ENCODE peak calls at places on chromosomes 4 and X, in four cellular contexts. C is stimulated activated CD4-positive, alpha-beta T cell treated with anti-CD3 and anti-CD28 coated beads, Interleukin-2, amount 100 ng/mL, for 48 hours; Z is PC-9; Y is C1 segment of cervical spinal cord. T is an unnamed sample.

GRCh38 chrX:69038826-69039225 is 126.4 kb downstream of the PJA1 start:
- DNase-seq in C (no peak), Z (no peak), Y (no peak), T (no peak)

GRCh38 chrX:1239681-1240142 is 27.3 kb upstream of the CRLF2 start:
- DNase-seq in C (no peak), Z (no peak), Y (peak; percentile 2), T (peak; percentile 69)

GRCh38 chrX:155864655-155865054 is 16.5 kb upstream of the VAMP7 start:
- DNase-seq in C (no peak), Z (no peak), Y (no peak), T (no peak)

GRCh38 chr4:185318679-185319078 is 77.0 kb downstream of the LRP2BP start:
- DNase-seq in C (no peak), Z (no peak), Y (no peak), T (no peak)

GRCh38 chrX:46572295-46572936 is 1.1 kb upstream of the CHST7 start:
- DNase-seq in C (no peak), Z (no peak), Y (no peak), T (no peak)

GRCh38 chr4:52317981-52318380 is 266.9 kb downstream of the SPATA18 start:
- DNase-seq in C (no peak), Z (no peak), Y (no peak), T (no peak)

GRCh38 chr4:40662962-40663604 is 33.4 kb upstream of the RBM47 start:
- DNase-seq in C (no peak), Z (peak; percentile 47), Y (no peak), T (no peak)

GRCh38 chrX:86407371-86407770 is 259.1 kb downstream of the DACH2 start:
- DNase-seq in C (no peak), Z (no peak), Y (no peak), T (no peak)

GRCh38 chrX:55522577-55523254 is 33.1 kb upstream of the USP51 start:
- DNase-seq in C (no peak), Z (no peak), Y (no peak), T (no peak)

GRCh38 chr4:14816592-14817273 is 185.5 kb upstream of the CPEB2 start:
- DNase-seq in C (no peak), Z (no peak), Y (no peak), T (no peak)

GRCh38 chrX:4579480-4579879 is 866.0 kb upstream of the PRKX start:
- DNase-seq in C (no peak), Z (no peak), Y (no peak), T (no peak)

GRCh38 chr4:113762851-113763172 is 1.3 kb upstream of the CAMK2D start:
- DNase-seq in C (no peak), Z (no peak), Y (no peak), T (no peak)

GRCh38 chrX:150841466-150842197 is 56.8 kb downstream of the CD99L2 start:
- DNase-seq in C (no peak), Z (no peak), Y (no peak), T (no peak)

T was measured in right cardiac atrium.